ENCODE peak calls at places on chromosomes 1 and 21, in nine cellular contexts. L, Q, H, I, B, W, C, S and Y are unnamed samples.

GRCh38 chr1:101653482-101653946 is 343.2 kb downstream of the OLFM3 start:
- DNase-seq in L (no peak), Q (peak), H (peak), I (no peak), B (peak), W (no peak), C (peak), S (peak), Y (no peak)

GRCh38 chr1:226388131-226388530 is 19.8 kb downstream of the PARP1 start:
- DNase-seq in L (no peak), Q (no peak), H (no peak), I (no peak), B (no peak), W (no peak), C (no peak), S (no peak), Y (no peak)

GRCh38 chr1:203291201-203292096 is 13.9 kb upstream of the BTG2 start:
- DNase-seq in L (no peak), Q (no peak), H (no peak), I (peak), B (peak), W (no peak), C (no peak), S (no peak), Y (no peak)

GRCh38 chr21:38148046-38148445 is 108.7 kb upstream of the KCNJ15 start:
- DNase-seq in L (no peak), Q (no peak), H (no peak), I (no peak), B (peak), W (no peak), C (no peak), S (no peak), Y (no peak)

GRCh38 chr1:227883641-227884301 is 64.0 kb downstream of the WNT9A start:
- DNase-seq in L (no peak), Q (no peak), H (no peak), I (no peak), B (no peak), W (peak), C (no peak), S (no peak), Y (no peak)

GRCh38 chr1:185156321-185156853 is 366 bp downstream of the TRMT1L start:
- DNase-seq in L (no peak), Q (peak), H (no peak), I (no peak), B (no peak), W (no peak), C (no peak), S (no peak), Y (no peak)

GRCh38 chr21:34274001-34274400 is 89.8 kb upstream of the KCNE2 start:
- DNase-seq in L (no peak), Q (no peak), H (no peak), I (no peak), B (no peak), W (no peak), C (peak), S (peak), Y (no peak)

GRCh38 chr1:234331511-234331910 is 41.7 kb upstream of the COA6 start:
- DNase-seq in L (no peak), Q (no peak), H (no peak), I (no peak), B (no peak), W (no peak), C (peak), S (no peak), Y (no peak)

GRCh38 chr1:39214998-39215873 is 10.7 kb downstream of the MACF1 start:
- DNase-seq in L (peak), Q (peak), H (no peak), I (no peak), B (no peak), W (no peak), C (no peak), S (no peak), Y (no peak)

GRCh38 chr1:178921499-178921898 is 50.6 kb upstream of the ANGPTL1 start:
- DNase-seq in L (no peak), Q (no peak), H (no peak), I (no peak), B (no peak), W (no peak), C (no peak), S (no peak), Y (no peak)

GRCh38 chr21:46005081-46005480 is 23.5 kb downstream of the COL6A1 start:
- DNase-seq in L (no peak), Q (no peak), H (no peak), I (peak), B (no peak), W (no peak), C (no peak), S (no peak), Y (no peak)

GRCh38 chr1:12444329-12444841 is 173.6 kb downstream of the DHRS3 start:
- DNase-seq in L (no peak), Q (no peak), H (no peak), I (no peak), B (no peak), W (no peak), C (no peak), S (no peak), Y (no peak)

GRCh38 chr21:41952568-41953248 is 1.1 kb downstream of the C2CD2 start:
- DNase-seq in L (no peak), Q (no peak), H (no peak), I (no peak), B (no peak), W (no peak), C (peak), S (no peak), Y (no peak)

GRCh38 chr21:43758811-43759210 is 17.3 kb downstream of the CSTB start:
- DNase-seq in L (no peak), Q (no peak), H (no peak), I (no peak), B (no peak), W (no peak), C (no peak), S (no peak), Y (no peak)

GRCh38 chr1:110200666-110201065 is 9.4 kb upstream of the KCNC4 start:
- DNase-seq in L (no peak), Q (no peak), H (no peak), I (no peak), B (no peak), W (no peak), C (peak), S (no peak), Y (no peak)

GRCh38 chr1:210364479-210364878 is 35.8 kb downstream of the HHAT start:
- DNase-seq in L (no peak), Q (no peak), H (no peak), I (no peak), B (no peak), W (no peak), C (no peak), S (no peak), Y (no peak)

GRCh38 chr1:56416385-56416972 is 162.9 kb downstream of the PLPP3 start:
- DNase-seq in L (no peak), Q (no peak), H (no peak), I (no peak), B (peak), W (no peak), C (peak), S (no peak), Y (no peak)

GRCh38 chr21:28776251-28776650 is 216.4 kb downstream of the LTN1 start:
- DNase-seq in L (no peak), Q (no peak), H (peak), I (no peak), B (no peak), W (no peak), C (peak), S (no peak), Y (no peak)

GRCh38 chr1:86502721-86503430 is 34.1 kb downstream of the CLCA1 start:
- DNase-seq in L (no peak), Q (no peak), H (no peak), I (peak), B (no peak), W (no peak), C (peak), S (no peak), Y (no peak)

GRCh38 chr1:109239580-109240068 is 9.7 kb upstream of the CELSR2 start:
- DNase-seq in L (no peak), Q (peak), H (no peak), I (no peak), B (peak), W (no peak), C (peak), S (peak), Y (no peak)

GRCh38 chr1:205325334-205325884 is 3.9 kb upstream of the NUAK2 start:
- DNase-seq in L (no peak), Q (peak), H (peak), I (peak), B (peak), W (peak), C (peak), S (peak), Y (no peak)

GRCh38 chr1:33296824-33297223 is 24.1 kb downstream of the A3GALT2 start:
- DNase-seq in L (no peak), Q (no peak), H (no peak), I (no peak), B (no peak), W (no peak), C (no peak), S (no peak), Y (no peak)

GRCh38 chr1:201882665-201883132 is 6.0 kb upstream of the SHISA4 start:
- DNase-seq in L (peak), Q (peak), H (no peak), I (peak), B (peak), W (peak), C (peak), S (peak), Y (no peak)

GRCh38 chr1:226489718-226490440 is 58.7 kb upstream of the STUM start:
- DNase-seq in L (no peak), Q (no peak), H (no peak), I (no peak), B (no peak), W (no peak), C (no peak), S (no peak), Y (no peak)

GRCh38 chr21:40681164-40681859 is 165.6 kb downstream of the DSCAM start:
- DNase-seq in L (no peak), Q (no peak), H (no peak), I (no peak), B (no peak), W (no peak), C (no peak), S (no peak), Y (no peak)

GRCh38 chr1:186887198-186887597 is 58.4 kb downstream of the PLA2G4A start:
- DNase-seq in L (no peak), Q (no peak), H (no peak), I (no peak), B (no peak), W (no peak), C (no peak), S (no peak), Y (no peak)

GRCh38 chr1:42282867-42283583 is 52.0 kb downstream of the FOXJ3 start:
- DNase-seq in L (no peak), Q (no peak), H (peak), I (no peak), B (peak), W (no peak), C (peak), S (no peak), Y (no peak)

GRCh38 chr1:181073638-181074037 is 14.9 kb upstream of the IER5 start:
- DNase-seq in L (no peak), Q (no peak), H (peak), I (no peak), B (peak), W (no peak), C (peak), S (no peak), Y (no peak)

GRCh38 chr21:41163086-41163485 is 4.9 kb upstream of the BACE2 start:
- DNase-seq in L (no peak), Q (no peak), H (no peak), I (no peak), B (no peak), W (no peak), C (no peak), S (no peak), Y (no peak)

GRCh38 chr1:52523376-52523775 is 29.5 kb downstream of the TUT4 start:
- DNase-seq in L (no peak), Q (no peak), H (peak), I (no peak), B (no peak), W (no peak), C (peak), S (peak), Y (no peak)

GRCh38 chr1:56266355-56266754 is 313.0 kb downstream of the PLPP3 start:
- DNase-seq in L (no peak), Q (no peak), H (no peak), I (no peak), B (no peak), W (no peak), C (no peak), S (no peak), Y (no peak)

GRCh38 chr1:23368562-23369334 is 888 bp downstream of the ZNF436 start:
- DNase-seq in L (peak), Q (peak), H (peak), I (peak), B (peak), W (peak), C (peak), S (peak), Y (peak)

GRCh38 chr21:25689226-25689625 is 45.5 kb downstream of the ATP5PF start:
- DNase-seq in L (no peak), Q (no peak), H (no peak), I (no peak), B (no peak), W (no peak), C (no peak), S (peak), Y (no peak)

GRCh38 chr1:103025858-103026409 is 82.4 kb downstream of the COL11A1 start:
- DNase-seq in L (no peak), Q (no peak), H (no peak), I (no peak), B (no peak), W (no peak), C (no peak), S (no peak), Y (no peak)

GRCh38 chr1:163747261-163747660 is 425.5 kb downstream of the NUF2 start:
- DNase-seq in L (no peak), Q (no peak), H (no peak), I (no peak), B (no peak), W (no peak), C (no peak), S (no peak), Y (no peak)

GRCh38 chr1:154829062-154829461 is 41.0 kb downstream of the KCNN3 start:
- DNase-seq in L (no peak), Q (no peak), H (no peak), I (no peak), B (no peak), W (no peak), C (no peak), S (no peak), Y (no peak)

GRCh38 chr1:168260393-168260792 is 20.3 kb upstream of the TBX19 start:
- DNase-seq in L (no peak), Q (no peak), H (no peak), I (no peak), B (no peak), W (no peak), C (no peak), S (no peak), Y (no peak)

GRCh38 chr1:37901893-37902225 is 42.5 kb upstream of the MTF1 start:
- DNase-seq in L (no peak), Q (no peak), H (no peak), I (no peak), B (no peak), W (no peak), C (no peak), S (no peak), Y (no peak)
- H3K4me3 ChIP-seq in L (no peak), Q (no peak), H (no peak), I (no peak), B (no peak), W (no peak), C (no peak), S (no peak), Y (no peak)

GRCh38 chr1:19525607-19526545 is 40.5 kb upstream of the CAPZB start:
- DNase-seq in L (no peak), Q (no peak), H (no peak), I (no peak), B (peak), W (no peak), C (peak), S (no peak), Y (no peak)
- H3K4me3 ChIP-seq in L (no peak), Q (no peak), H (no peak), I (no peak), B (no peak), W (no peak), C (no peak), S (no peak), Y (no peak)

DNA sequence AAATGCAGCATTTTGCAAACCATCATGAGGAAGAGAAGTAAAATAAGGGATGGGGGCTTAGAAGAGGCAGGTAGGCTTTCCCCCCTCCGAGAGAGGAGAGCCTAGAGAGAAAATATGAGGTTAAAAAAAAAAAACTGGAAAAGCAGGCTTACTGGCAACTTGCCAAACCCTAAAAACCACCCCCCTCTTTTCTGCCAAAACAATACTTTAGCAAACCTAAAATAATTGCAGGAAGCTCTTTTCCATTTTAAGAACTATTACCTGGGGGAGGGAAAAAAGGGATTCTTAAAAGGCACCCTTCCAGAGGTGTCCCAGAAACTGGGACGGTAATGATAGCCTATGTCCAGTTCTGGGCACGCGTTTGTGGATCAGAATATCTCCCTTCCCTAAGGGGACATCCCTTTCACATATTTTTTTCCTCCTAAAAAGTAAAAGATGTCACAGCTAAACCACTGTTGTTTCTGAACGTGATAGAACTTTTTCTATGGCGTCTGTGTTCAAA is 1.2 kb upstream of the NFIA start:
- DNase-seq in L (no peak), Q (no peak), H (no peak), I (no peak), B (no peak), W (no peak), C (no peak), S (peak), Y (no peak)
- H3K4me3 ChIP-seq in L (no peak), Q (peak), H (peak), I (peak), B (peak), W (peak), C (peak), S (peak), Y (peak)

DNA sequence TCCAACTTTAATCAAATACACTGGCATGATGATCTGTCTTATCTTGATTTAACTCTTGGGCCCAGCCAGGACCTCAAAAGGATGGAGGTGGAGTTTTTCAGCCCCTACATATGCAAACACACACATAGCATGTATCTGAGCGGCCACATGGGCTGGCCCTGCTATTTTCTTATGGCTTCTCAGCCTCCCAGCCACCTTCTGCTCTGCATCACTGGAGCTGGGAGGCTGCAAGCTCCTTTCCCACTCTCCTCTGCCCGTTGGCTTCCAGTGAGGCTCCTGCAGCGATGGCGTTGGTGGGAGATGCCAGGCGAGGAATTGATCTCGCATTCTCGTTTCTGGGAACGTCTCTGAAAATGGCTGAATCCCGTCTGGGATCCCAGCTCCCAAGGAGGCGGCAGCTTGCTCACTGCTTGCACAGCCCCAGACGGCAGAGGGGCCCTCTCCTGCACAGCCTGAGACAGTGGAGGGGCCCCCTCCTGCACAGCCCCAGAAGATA is 1.7 kb upstream of the PRXL2B start:
- DNase-seq in L (no peak), Q (peak), H (no peak), I (no peak), B (no peak), W (no peak), C (no peak), S (no peak), Y (no peak)
- H3K4me3 ChIP-seq in L (peak), Q (peak), H (peak), I (peak), B (no peak), W (peak), C (peak), S (peak), Y (peak)

GRCh38 chr1:54564312-54565112 is 16.5 kb downstream of the ACOT11 start:
- DNase-seq in L (no peak), Q (no peak), H (no peak), I (no peak), B (no peak), W (no peak), C (no peak), S (no peak), Y (no peak)
- H3K4me3 ChIP-seq in L (no peak), Q (no peak), H (no peak), I (no peak), B (no peak), W (no peak), C (no peak), S (no peak), Y (peak)

DNA sequence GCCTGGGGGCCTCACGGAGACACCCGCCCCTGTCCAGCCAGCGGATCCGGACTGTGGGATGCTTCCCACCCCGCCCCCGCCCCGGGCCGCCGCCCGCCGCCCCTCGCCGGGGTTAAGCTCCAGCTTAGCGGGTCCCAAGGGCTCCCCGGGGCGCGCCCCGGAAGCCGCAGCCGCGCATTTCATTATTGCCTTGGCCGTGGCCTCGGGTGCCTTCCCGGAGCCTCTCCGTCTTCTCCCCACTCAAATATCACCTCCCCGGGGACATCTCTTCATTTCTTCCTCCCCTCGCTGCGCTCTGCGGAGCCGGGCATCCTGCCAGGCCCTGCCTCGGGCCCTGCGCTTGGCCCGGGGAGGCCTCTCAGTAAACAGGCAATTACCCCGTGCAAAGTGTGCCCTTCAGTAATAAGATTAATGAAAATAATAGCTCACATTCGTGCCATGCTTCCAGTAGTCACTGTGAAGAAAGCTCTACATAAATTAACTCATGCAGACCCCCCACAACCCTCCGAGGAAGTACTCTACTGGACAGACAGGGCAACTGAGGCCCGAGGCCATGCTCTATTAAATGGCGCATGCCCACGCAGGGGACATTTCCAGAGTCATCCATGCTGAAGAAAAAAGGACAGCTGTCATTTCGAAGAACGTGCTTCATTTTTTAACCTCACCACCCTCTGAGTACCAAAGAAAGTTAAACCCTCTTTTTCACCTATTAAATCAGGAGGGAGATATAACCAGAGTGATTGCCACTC is 49.9 kb upstream of the LAPTM5 start:
- DNase-seq in L (no peak), Q (no peak), H (no peak), I (no peak), B (no peak), W (no peak), C (peak), S (no peak), Y (no peak)
- H3K4me3 ChIP-seq in L (no peak), Q (no peak), H (no peak), I (no peak), B (no peak), W (no peak), C (no peak), S (peak), Y (peak)

GRCh38 chr1:232127190-232127589 is 500.6 kb downstream of the DISC1 start:
- DNase-seq in L (no peak), Q (no peak), H (no peak), I (no peak), B (peak), W (no peak), C (peak), S (peak), Y (no peak)
- H3K4me3 ChIP-seq in L (no peak), Q (no peak), H (no peak), I (no peak), B (no peak), W (no peak), C (no peak), S (no peak), Y (no peak)

GRCh38 chr1:216221260-216221700 is 202.0 kb downstream of the USH2A start:
- DNase-seq in L (peak), Q (peak), H (peak), I (no peak), B (peak), W (peak), C (peak), S (peak), Y (no peak)

GRCh38 chr1:216222302-216222701 is 200.9 kb downstream of the USH2A start:
- DNase-seq in L (no peak), Q (no peak), H (no peak), I (no peak), B (no peak), W (no peak), C (no peak), S (peak), Y (no peak)

GRCh38 chr1:216223521-216223920 is 199.7 kb downstream of the USH2A start:
- DNase-seq in L (no peak), Q (no peak), H (no peak), I (no peak), B (no peak), W (no peak), C (no peak), S (no peak), Y (no peak)

GRCh38 chr1:216224233-216224632 is 199.0 kb downstream of the USH2A start:
- DNase-seq in L (no peak), Q (no peak), H (no peak), I (no peak), B (no peak), W (no peak), C (no peak), S (no peak), Y (no peak)
- H3K4me3 ChIP-seq in L (no peak), Q (no peak), H (no peak), I (no peak), B (no peak), W (no peak), C (no peak), S (no peak), Y (no peak)